ENCODE peak calls at places on chromosomes 7 and 10, in eight cellular contexts. Z is psoas muscle; G is Calu3; W is prostate gland; T is naive B cell; U is left ventricle myocardium inferior; J is stimulated activated CD8-positive, alpha-beta memory T cell treated with anti-CD3 and anti-CD28 coated beads, Interleukin-7, amount 100 ng/mL, for 1 hour; B is neural progenitor cell. I is an unnamed sample.

GRCh38 chr10:84548869-84549268 is 220.5 kb downstream of the CCSER2 start:
- DNase-seq in Z (no peak), G (no peak), W (no peak), T (no peak), U (no peak), J (no peak), B (peak; percentile 30), I (no peak)

GRCh38 chr7:42143605-42144252 is 93.3 kb downstream of the GLI3 start:
- DNase-seq in Z (no peak), G (no peak), W (no peak), T (no peak), U (no peak), J (no peak), B (no peak), I (no peak)

GRCh38 chr7:28684729-28685211 is 272.5 kb downstream of the CREB5 start:
- DNase-seq in Z (no peak), G (no peak), W (no peak), T (peak; percentile 24), U (no peak), J (no peak), B (no peak), I (no peak)

GRCh38 chr7:157819517-157819807 is 482.7 kb downstream of the DNAJB6 start:
- DNase-seq in Z (no peak), G (no peak), W (no peak), T (no peak), U (no peak), J (no peak), B (no peak), I (no peak)

GRCh38 chr10:129415261-129416135 is 51.5 kb upstream of the MGMT start:
- DNase-seq in Z (no peak), G (no peak), W (no peak), T (no peak), U (no peak), J (no peak), B (no peak), I (no peak)

GRCh38 chr10:77702166-77702565 is 64.6 kb upstream of the KCNMA1 start:
- DNase-seq in Z (no peak), G (no peak), W (no peak), T (no peak), U (no peak), J (no peak), B (no peak), I (no peak)

GRCh38 chr10:60352105-60352504 is 37.6 kb downstream of the ANK3 start:
- DNase-seq in Z (no peak), G (no peak), W (no peak), T (peak; percentile 17), U (no peak), J (no peak), B (no peak), I (no peak)

GRCh38 chr10:13683017-13683416 is 96.3 kb downstream of the PRPF18 start:
- DNase-seq in Z (no peak), G (no peak), W (no peak), T (no peak), U (no peak), J (no peak), B (no peak), I (no peak)

GRCh38 chr7:26091933-26092332 is 60.1 kb upstream of the NFE2L3 start:
- DNase-seq in Z (no peak), G (peak; percentile 69), W (no peak), T (no peak), U (no peak), J (no peak), B (peak; percentile 38), I (no peak)

GRCh38 chr10:14654821-14655382 is 119.8 kb downstream of the FAM107B start:
- DNase-seq in Z (no peak), G (no peak), W (no peak), T (no peak), U (no peak), J (no peak), B (no peak), I (no peak)

GRCh38 chr7:36747969-36748574 is 23.8 kb upstream of the AOAH start:
- DNase-seq in Z (no peak), G (no peak), W (no peak), T (no peak), U (no peak), J (no peak), B (no peak), I (peak; percentile 53)

I was measured in cardiac muscle cell.